ENCODE peak calls at places on chromosomes 4 and X, in ten cellular contexts. S, O, A, P, F, U, E, K, Z and C are unnamed samples.

GRCh38 chr4:30847157-30847556 is 127.0 kb downstream of the PCDH7 start:
- DNase-seq in A (no peak), E (no peak), O (no peak), Z (peak; percentile 29), S (peak; percentile 66), F (no peak), P (no peak), K (no peak), U (no peak), C (no peak)

GRCh38 chr4:87227704-87228560 is 7.5 kb upstream of the KLHL8 start:
- DNase-seq in S (no peak), P (no peak), O (no peak), F (no peak), A (no peak), U (no peak), K (no peak), Z (no peak), E (no peak), C (no peak)

GRCh38 chrX:17608898-17609297 is 128.4 kb upstream of the SCML1 start:
- DNase-seq in U (no peak), F (no peak), P (no peak), Z (no peak), A (no peak), S (no peak), K (no peak), O (no peak), E (no peak), C (no peak)

GRCh38 chrX:19343462-19344206 is at the start of gene PDHA1:
- DNase-seq in U (peak; percentile 95), P (peak; percentile 88), F (peak; percentile 79), E (peak; percentile 86), A (peak; percentile 91), K (peak; percentile 92), Z (peak; percentile 47), S (peak; percentile 92), O (peak; percentile 92), C (no peak)

GRCh38 chr4:44927361-44928061 is 201.2 kb upstream of the GNPDA2 start:
- DNase-seq in P (no peak), K (peak; percentile 0), Z (no peak), E (no peak), S (peak; percentile 76), O (peak; percentile 2), U (no peak), A (peak; percentile 20), F (peak; percentile 2), C (no peak)

GRCh38 chr4:149095798-149096197 is 653.6 kb upstream of the NR3C2 start:
- DNase-seq in U (no peak), S (no peak), P (no peak), K (no peak), A (no peak), F (no peak), Z (no peak), O (no peak), E (no peak), C (no peak)

GRCh38 chr4:83858121-83858520 is 322.2 kb downstream of the GPAT3 start:
- DNase-seq in P (no peak), K (no peak), E (no peak), U (no peak), O (no peak), S (no peak), F (no peak), Z (no peak), A (no peak), C (no peak)

GRCh38 chr4:139082750-139083532 is 67.4 kb downstream of the NOCT start:
- DNase-seq in Z (peak; percentile 91), U (peak; percentile 97), A (peak; percentile 81), O (peak; percentile 99), E (peak; percentile 97), K (peak; percentile 89), S (peak; percentile 99), F (peak; percentile 96), P (peak; percentile 97), C (peak; percentile 87)

GRCh38 chr4:4226606-4227438 is at the start of gene OTOP1:
- DNase-seq in K (peak; percentile 49), E (no peak), A (no peak), P (no peak), Z (no peak), O (no peak), U (no peak), S (no peak), F (no peak), C (no peak)

GRCh38 chr4:1201851-1202525 is 29.6 kb upstream of the SPON2 start:
- DNase-seq in O (no peak), Z (no peak), U (peak; percentile 83), E (peak; percentile 68), S (no peak), A (no peak), P (no peak), K (peak; percentile 20), F (no peak), C (no peak)

GRCh38 chrX:136269921-136270320 is 18.7 kb upstream of the MAP7D3 start:
- DNase-seq in A (no peak), F (no peak), S (no peak), E (no peak), P (no peak), K (no peak), U (no peak), Z (no peak), O (peak; percentile 43), C (no peak)

GRCh38 chrX:136271300-136271699 is 20.1 kb upstream of the MAP7D3 start:
- DNase-seq in O (peak; percentile 36), F (no peak), S (no peak), E (no peak), A (no peak), K (no peak), Z (no peak), P (no peak), U (no peak), C (no peak)

GRCh38 chrX:136275553-136275952 is 24.4 kb upstream of the MAP7D3 start:
- DNase-seq in F (no peak), K (no peak), E (no peak), U (peak; percentile 26), Z (no peak), P (no peak), O (no peak), S (no peak), A (no peak), C (no peak)

GRCh38 chrX:136273986-136274385 is 22.8 kb upstream of the MAP7D3 start:
- DNase-seq in U (no peak), A (no peak), F (no peak), E (no peak), K (no peak), O (no peak), Z (no peak), P (no peak), S (no peak), C (no peak)

DNA sequence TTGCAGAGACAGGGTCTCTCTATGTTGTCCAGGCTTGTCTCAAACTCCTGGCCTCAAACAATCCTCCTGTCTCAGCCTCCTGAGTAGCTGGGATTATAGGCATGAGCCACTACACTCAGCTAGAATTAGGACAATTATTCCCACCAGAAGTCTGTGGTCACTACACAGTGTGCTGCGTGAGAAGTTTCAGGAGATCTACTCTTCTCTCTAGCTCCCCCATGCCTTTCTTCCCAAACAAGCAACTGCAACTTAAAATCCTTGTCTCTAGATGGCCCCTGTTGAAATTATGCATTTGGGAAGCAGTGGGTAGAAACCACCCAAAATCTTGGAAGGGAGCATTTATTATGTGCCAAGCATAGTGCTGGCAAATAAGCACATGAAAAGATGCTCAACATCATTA is 21.1 kb upstream of the MAP7D3 start:
- DNase-seq in A (no peak), Z (no peak), U (no peak), K (no peak), E (no peak), S (peak; percentile 17), P (no peak), O (no peak), F (peak; percentile 7), C (no peak)
- TF ChIP-seq CTCF in A (peak; percentile 37), Z (no peak), U (no peak), K (peak; percentile 13), E (no peak), S (peak; percentile 38), P (no peak), O (no peak), F (peak; percentile 17), C (peak; percentile 43)

GRCh38 chrX:13688384-13688771 is 550 bp upstream of the RAB9A start:
- DNase-seq in U (no peak), A (no peak), P (no peak), O (no peak), F (no peak), K (peak; percentile 17), E (no peak), Z (no peak), S (no peak), C (no peak)
- TF ChIP-seq POLR2AphosphoS5 in U (no peak), A (no peak), P (no peak), O (no peak), F (no peak), K (no peak), E (no peak), Z (no peak), S (no peak), C (no peak)

GRCh38 chrX:129759576-129760061 is 20.1 kb upstream of the SASH3 start:
- DNase-seq in U (peak; percentile 40), E (peak; percentile 75), O (peak; percentile 18), P (peak; percentile 33), S (peak; percentile 2), Z (no peak), K (no peak), A (peak; percentile 18), F (no peak), C (no peak)
- TF ChIP-seq CTCF in U (no peak), E (no peak), O (no peak), P (no peak), S (no peak), Z (no peak), K (no peak), A (peak; percentile 51), F (no peak), C (no peak)

GRCh38 chr4:25928320-25928955 is 14.4 kb downstream of the SMIM20 start:
- DNase-seq in S (no peak), K (no peak), U (no peak), O (no peak), P (no peak), F (no peak), E (no peak), A (no peak), Z (no peak), C (no peak)

GRCh38 chr4:25926473-25926872 is 12.5 kb downstream of the SMIM20 start:
- DNase-seq in E (no peak), U (no peak), P (no peak), Z (no peak), F (no peak), O (no peak), A (no peak), S (no peak), K (no peak), C (no peak)

GRCh38 chr4:25927361-25928040 is 13.5 kb downstream of the SMIM20 start:
- DNase-seq in P (no peak), A (no peak), S (no peak), E (no peak), U (no peak), F (no peak), Z (no peak), O (no peak), K (no peak), C (no peak)

GRCh38 chr4:25930722-25931354 is 16.8 kb downstream of the SMIM20 start:
- DNase-seq in Z (no peak), E (no peak), P (no peak), A (no peak), S (no peak), K (no peak), F (no peak), O (no peak), U (no peak), C (no peak)

DNA sequence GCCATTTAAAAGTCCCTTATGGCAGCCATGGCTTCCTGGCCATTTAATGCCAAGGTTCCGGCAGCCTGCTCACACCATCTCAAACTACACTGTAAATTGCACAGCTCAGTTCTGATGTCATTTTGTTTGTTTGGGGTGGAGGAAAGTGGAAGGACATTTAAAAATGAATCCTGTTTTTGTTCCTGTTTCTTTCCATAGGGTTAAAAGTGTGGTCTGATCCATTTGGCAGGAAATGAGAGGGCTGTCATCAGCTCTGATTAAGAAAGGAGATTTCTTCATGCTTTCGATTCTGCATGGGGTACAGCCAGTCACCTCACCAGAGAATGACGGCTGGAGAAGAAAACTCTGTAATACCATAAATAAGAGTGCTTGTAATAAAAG is 14.9 kb downstream of the SMIM20 start:
- DNase-seq in E (no peak), Z (no peak), O (peak; percentile 38), F (no peak), U (no peak), P (no peak), K (no peak), A (no peak), S (no peak), C (no peak)
- TF ChIP-seq POLR2AphosphoS5 in E (no peak), Z (no peak), O (no peak), F (no peak), U (no peak), P (no peak), K (no peak), A (no peak), S (no peak), C (no peak)